ENCODE peak calls at places on chromosomes 5 and 9, in five cellular contexts. Q is MCF 10A, R is non-pigmented ciliary epithelial cell, B is AG20443, P is neural progenitor cell. V is an unnamed sample.
A peak's percentile ranks its signal among the peaks of the same experiment; 100 is the strongest.

GRCh38 chr9:93061791-93062299 is 3.3 kb downstream of the SUSD3 start:
- DNase-seq in P (peak; percentile 58), B (no peak), R (no peak), Q (no peak), V (no peak)

GRCh38 chr9:98778711-98779530 is 17.4 kb downstream of the ANKS6 start:
- DNase-seq in P (no peak), Q (no peak), R (no peak), B (no peak), V (no peak)

GRCh38 chr5:61301345-61301744 is 30.7 kb upstream of the ZSWIM6 start:
- DNase-seq in R (no peak), Q (no peak), B (peak; percentile 49), P (no peak), V (no peak)

GRCh38 chr5:149325894-149326293 is 19.4 kb upstream of the GRPEL2 start:
- DNase-seq in Q (no peak), R (no peak), B (no peak), P (no peak), V (no peak)

GRCh38 chr9:71680189-71680983 is 87.9 kb downstream of the CEMIP2 start:
- DNase-seq in B (peak; percentile 32), R (no peak), Q (peak; percentile 73), P (no peak), V (peak; percentile 63)

GRCh38 chr9:18393340-18394130 is 80.4 kb upstream of the ADAMTSL1 start:
- DNase-seq in R (peak; percentile 96), P (no peak), B (peak; percentile 49), Q (peak; percentile 99), V (peak; percentile 92)

GRCh38 chr5:179914032-179914755 is 6.5 kb upstream of the TBC1D9B start:
- DNase-seq in B (peak; percentile 73), P (no peak), Q (peak; percentile 81), R (no peak), V (peak; percentile 64)

GRCh38 chr9:35669331-35670145 is 4.2 kb upstream of the CA9 start:
- DNase-seq in P (no peak), B (no peak), R (no peak), Q (peak; percentile 38), V (no peak)

GRCh38 chr9:125492719-125493118 is 214.3 kb downstream of the MAPKAP1 start:
- DNase-seq in P (no peak), R (no peak), B (no peak), Q (no peak), V (no peak)

GRCh38 chr5:90956511-90956910 is 397.9 kb downstream of the ADGRV1 start:
- DNase-seq in Q (peak; percentile 3), R (no peak), B (no peak), P (no peak), V (no peak)

GRCh38 chr9:74940600-74940999 is 12.1 kb downstream of the C9orf40 start:
- DNase-seq in B (no peak), Q (peak; percentile 51), P (no peak), R (no peak), V (no peak)

GRCh38 chr5:158433634-158434033 is 574.7 kb upstream of the CLINT1 start:
- DNase-seq in B (no peak), P (no peak), R (no peak), Q (no peak), V (peak; percentile 31)

GRCh38 chr9:76516350-76516749 is 57.4 kb downstream of the GCNT1 start:
- DNase-seq in Q (no peak), B (no peak), R (no peak), P (no peak), V (no peak)

GRCh38 chr9:20030671-20031070 is 241.8 kb upstream of the SLC24A2 start:
- DNase-seq in Q (no peak), P (no peak), B (no peak), R (no peak), V (no peak)

GRCh38 chr9:73239868-73240267 is 88.2 kb downstream of the ANXA1 start:
- DNase-seq in B (no peak), P (no peak), R (no peak), Q (peak; percentile 64), V (no peak)